ENCODE peak calls at places on chromosomes 4 and X, in eight cellular contexts. One of them, this sample, is unnamed.

GRCh38 chr4:108034560-108034959 is 44.9 kb downstream of the HADH start:
- DNase-seq in effector CD4-positive, alpha-beta T cell: no peak
- DNase-seq in brain microvascular endothelial cell: no peak
- DNase-seq in activated gamma-delta T cell treated with anti-CD3 and anti-CD28 coated beads, Interleukin-2, amount 50 U/mL, for 16 hours: no peak
- DNase-seq in pulmonary artery endothelial cell: no peak
- DNase-seq in cerebellum: no peak
- DNase-seq in cerebellar cortex: no peak
- DNase-seq in NCI-H187: no peak
- DNase-seq in this sample: no peak

GRCh38 chrX:22043872-22044271 is 11.7 kb downstream of the PHEX start:
- DNase-seq in activated gamma-delta T cell treated with anti-CD3 and anti-CD28 coated beads, Interleukin-2, amount 50 U/mL, for 16 hours: no peak
- DNase-seq in brain microvascular endothelial cell: no peak
- DNase-seq in pulmonary artery endothelial cell: no peak
- DNase-seq in cerebellum: no peak
- DNase-seq in effector CD4-positive, alpha-beta T cell: no peak
- DNase-seq in cerebellar cortex: no peak
- DNase-seq in NCI-H187: no peak
- DNase-seq in this sample: no peak

GRCh38 chrX:13401724-13402123 is 81.9 kb upstream of the ATXN3L start:
- DNase-seq in effector CD4-positive, alpha-beta T cell: no peak
- DNase-seq in pulmonary artery endothelial cell: no peak
- DNase-seq in cerebellum: no peak
- DNase-seq in cerebellar cortex: no peak
- DNase-seq in NCI-H187: no peak
- DNase-seq in activated gamma-delta T cell treated with anti-CD3 and anti-CD28 coated beads, Interleukin-2, amount 50 U/mL, for 16 hours: no peak
- DNase-seq in brain microvascular endothelial cell: no peak
- DNase-seq in this sample: no peak

GRCh38 chr4:54626113-54626512 is 31.6 kb upstream of the KIT start:
- DNase-seq in effector CD4-positive, alpha-beta T cell: no peak
- DNase-seq in cerebellar cortex: no peak
- DNase-seq in cerebellum: no peak
- DNase-seq in NCI-H187: no peak
- DNase-seq in activated gamma-delta T cell treated with anti-CD3 and anti-CD28 coated beads, Interleukin-2, amount 50 U/mL, for 16 hours: no peak
- DNase-seq in pulmonary artery endothelial cell: no peak
- DNase-seq in brain microvascular endothelial cell: no peak
- DNase-seq in this sample: no peak

GRCh38 chr4:41526628-41527027 is 11.3 kb upstream of the LIMCH1 start:
- DNase-seq in cerebellar cortex: no peak
- DNase-seq in cerebellum: no peak
- DNase-seq in effector CD4-positive, alpha-beta T cell: no peak
- DNase-seq in NCI-H187: no peak
- DNase-seq in pulmonary artery endothelial cell: no peak
- DNase-seq in activated gamma-delta T cell treated with anti-CD3 and anti-CD28 coated beads, Interleukin-2, amount 50 U/mL, for 16 hours: no peak
- DNase-seq in brain microvascular endothelial cell: no peak
- DNase-seq in this sample: no peak

GRCh38 chrX:22974616-22975015 is 25.1 kb upstream of the DDX53 start:
- DNase-seq in cerebellum: no peak
- DNase-seq in activated gamma-delta T cell treated with anti-CD3 and anti-CD28 coated beads, Interleukin-2, amount 50 U/mL, for 16 hours: no peak
- DNase-seq in pulmonary artery endothelial cell: no peak
- DNase-seq in effector CD4-positive, alpha-beta T cell: no peak
- DNase-seq in cerebellar cortex: no peak
- DNase-seq in NCI-H187: no peak
- DNase-seq in brain microvascular endothelial cell: no peak
- DNase-seq in this sample: no peak

GRCh38 chr4:56219447-56219846 is 167.8 kb downstream of the AASDH start:
- DNase-seq in brain microvascular endothelial cell: no peak
- DNase-seq in effector CD4-positive, alpha-beta T cell: no peak
- DNase-seq in pulmonary artery endothelial cell: no peak
- DNase-seq in cerebellar cortex: no peak
- DNase-seq in cerebellum: no peak
- DNase-seq in NCI-H187: no peak
- DNase-seq in activated gamma-delta T cell treated with anti-CD3 and anti-CD28 coated beads, Interleukin-2, amount 50 U/mL, for 16 hours: no peak
- DNase-seq in this sample: no peak

GRCh38 chrX:106952089-106952488 is 31.9 kb downstream of the CLDN2 start:
- DNase-seq in activated gamma-delta T cell treated with anti-CD3 and anti-CD28 coated beads, Interleukin-2, amount 50 U/mL, for 16 hours: no peak
- DNase-seq in cerebellar cortex: no peak
- DNase-seq in brain microvascular endothelial cell: no peak
- DNase-seq in pulmonary artery endothelial cell: no peak
- DNase-seq in effector CD4-positive, alpha-beta T cell: no peak
- DNase-seq in cerebellum: no peak
- DNase-seq in NCI-H187: no peak
- DNase-seq in this sample: no peak

GRCh38 chrX:39253551-39253950 is 452.3 kb downstream of the MID1IP1 start:
- DNase-seq in brain microvascular endothelial cell: no peak
- DNase-seq in effector CD4-positive, alpha-beta T cell: no peak
- DNase-seq in cerebellum: no peak
- DNase-seq in NCI-H187: no peak
- DNase-seq in activated gamma-delta T cell treated with anti-CD3 and anti-CD28 coated beads, Interleukin-2, amount 50 U/mL, for 16 hours: no peak
- DNase-seq in pulmonary artery endothelial cell: no peak
- DNase-seq in cerebellar cortex: no peak
- DNase-seq in this sample: no peak

GRCh38 chr4:139875456-139875855 is 209.8 kb downstream of the MGST2 start:
- DNase-seq in brain microvascular endothelial cell: no peak
- DNase-seq in activated gamma-delta T cell treated with anti-CD3 and anti-CD28 coated beads, Interleukin-2, amount 50 U/mL, for 16 hours: no peak
- DNase-seq in cerebellum: peak
- DNase-seq in pulmonary artery endothelial cell: no peak
- DNase-seq in NCI-H187: peak
- DNase-seq in cerebellar cortex: no peak
- DNase-seq in effector CD4-positive, alpha-beta T cell: no peak
- DNase-seq in this sample: peak

GRCh38 chrX:24528605-24529004 is 63.5 kb downstream of the PDK3 start:
- DNase-seq in activated gamma-delta T cell treated with anti-CD3 and anti-CD28 coated beads, Interleukin-2, amount 50 U/mL, for 16 hours: no peak
- DNase-seq in cerebellar cortex: no peak
- DNase-seq in brain microvascular endothelial cell: no peak
- DNase-seq in NCI-H187: no peak
- DNase-seq in pulmonary artery endothelial cell: no peak
- DNase-seq in cerebellum: no peak
- DNase-seq in effector CD4-positive, alpha-beta T cell: no peak
- DNase-seq in this sample: no peak

GRCh38 chr4:55030606-55031005 is 94.8 kb downstream of the KDR start:
- DNase-seq in activated gamma-delta T cell treated with anti-CD3 and anti-CD28 coated beads, Interleukin-2, amount 50 U/mL, for 16 hours: no peak
- DNase-seq in effector CD4-positive, alpha-beta T cell: no peak
- DNase-seq in cerebellar cortex: no peak
- DNase-seq in cerebellum: no peak
- DNase-seq in brain microvascular endothelial cell: no peak
- DNase-seq in pulmonary artery endothelial cell: no peak
- DNase-seq in NCI-H187: no peak
- DNase-seq in this sample: no peak

GRCh38 chrX:151393514-151393913 is 3.5 kb upstream of the VMA21 start:
- DNase-seq in brain microvascular endothelial cell: no peak
- DNase-seq in pulmonary artery endothelial cell: no peak
- DNase-seq in activated gamma-delta T cell treated with anti-CD3 and anti-CD28 coated beads, Interleukin-2, amount 50 U/mL, for 16 hours: peak
- DNase-seq in effector CD4-positive, alpha-beta T cell: peak
- DNase-seq in cerebellar cortex: no peak
- DNase-seq in NCI-H187: no peak
- DNase-seq in cerebellum: no peak
- DNase-seq in this sample: no peak

GRCh38 chr4:99405433-99406115 is 29.6 kb downstream of the ADH7 start:
- DNase-seq in cerebellum: peak
- DNase-seq in pulmonary artery endothelial cell: peak
- DNase-seq in effector CD4-positive, alpha-beta T cell: peak
- DNase-seq in brain microvascular endothelial cell: peak
- DNase-seq in activated gamma-delta T cell treated with anti-CD3 and anti-CD28 coated beads, Interleukin-2, amount 50 U/mL, for 16 hours: peak
- DNase-seq in NCI-H187: peak
- DNase-seq in cerebellar cortex: peak
- DNase-seq in this sample: peak

GRCh38 chr4:113541933-113542332 is 219.6 kb downstream of the CAMK2D start:
- DNase-seq in cerebellar cortex: peak
- DNase-seq in cerebellum: peak
- DNase-seq in effector CD4-positive, alpha-beta T cell: no peak
- DNase-seq in brain microvascular endothelial cell: no peak
- DNase-seq in NCI-H187: no peak
- DNase-seq in pulmonary artery endothelial cell: no peak
- DNase-seq in activated gamma-delta T cell treated with anti-CD3 and anti-CD28 coated beads, Interleukin-2, amount 50 U/mL, for 16 hours: no peak
- DNase-seq in this sample: no peak

GRCh38 chrX:132877954-132878536 is 80.4 kb downstream of the HS6ST2 start:
- DNase-seq in NCI-H187: no peak
- DNase-seq in pulmonary artery endothelial cell: no peak
- DNase-seq in effector CD4-positive, alpha-beta T cell: no peak
- DNase-seq in cerebellar cortex: peak
- DNase-seq in activated gamma-delta T cell treated with anti-CD3 and anti-CD28 coated beads, Interleukin-2, amount 50 U/mL, for 16 hours: no peak
- DNase-seq in brain microvascular endothelial cell: no peak
- DNase-seq in cerebellum: no peak
- DNase-seq in this sample: no peak

GRCh38 chr4:7332216-7333023 is 102.3 kb downstream of the PSAPL1 start:
- DNase-seq in effector CD4-positive, alpha-beta T cell: no peak
- DNase-seq in activated gamma-delta T cell treated with anti-CD3 and anti-CD28 coated beads, Interleukin-2, amount 50 U/mL, for 16 hours: no peak
- DNase-seq in cerebellar cortex: no peak
- DNase-seq in NCI-H187: no peak
- DNase-seq in cerebellum: no peak
- DNase-seq in brain microvascular endothelial cell: peak
- DNase-seq in pulmonary artery endothelial cell: no peak
- DNase-seq in this sample: no peak

This sample was measured in NCI-H2107.